ENCODE peak calls at places on chromosomes 2 and 18, in four cellular contexts. W is HS-5, Z is WTC11, F is NCI-H446 treated with DMSO at 0.1 percent for 48 hours. M is an unnamed sample.

GRCh38 chr2:102634831-102635241 is 15.5 kb downstream of the SLC9A2 start:
- DNase-seq in W (no peak), Z (no peak), F (no peak), M (no peak)

GRCh38 chr2:26571316-26571715 is 69.8 kb downstream of the CIB4 start:
- DNase-seq in W (no peak), Z (no peak), F (peak), M (peak)

GRCh38 chr2:96565111-96565510 is 28.6 kb downstream of the ARID5A start:
- DNase-seq in W (no peak), Z (peak), F (no peak), M (no peak)

GRCh38 chr2:234950730-234951385 is 959 bp upstream of the SH3BP4 start:
- DNase-seq in W (no peak), Z (peak), F (no peak), M (peak)

GRCh38 chr18:79789901-79790885 is 7.5 kb upstream of the KCNG2 start:
- DNase-seq in W (no peak), Z (no peak), F (no peak), M (peak)

GRCh38 chr2:64522843-64523428 is 1.2 kb upstream of the AFTPH start:
- DNase-seq in W (peak), Z (no peak), F (peak), M (no peak)

GRCh38 chr2:169963786-169964185 is 136.5 kb downstream of the UBR3 start:
- DNase-seq in W (no peak), Z (no peak), F (no peak), M (no peak)

GRCh38 chr2:238685327-238685709 is 162.6 kb upstream of the TWIST2 start:
- DNase-seq in W (no peak), Z (no peak), F (no peak), M (no peak)

GRCh38 chr2:219689676-219690628 is 62.5 kb downstream of the SLC4A3 start:
- DNase-seq in W (peak), Z (peak), F (no peak), M (no peak)

GRCh38 chr2:113692698-113693428 is 63.6 kb downstream of the SLC35F5 start:
- DNase-seq in W (no peak), Z (no peak), F (no peak), M (no peak)

GRCh38 chr2:96098900-96099590 is 17.3 kb downstream of the ADRA2B start:
- DNase-seq in W (no peak), Z (peak), F (no peak), M (peak)

GRCh38 chr2:237732070-237732469 is 66.5 kb upstream of the RBM44 start:
- DNase-seq in W (no peak), Z (no peak), F (no peak), M (no peak)

GRCh38 chr2:220143336-220143735 is 515.9 kb downstream of the SLC4A3 start:
- DNase-seq in W (peak), Z (no peak), F (no peak), M (no peak)

GRCh38 chr2:218658671-218659257 is 659 bp downstream of the ZNF142 start:
- DNase-seq in W (no peak), Z (peak), F (no peak), M (no peak)

GRCh38 chr2:171811229-171811628 is 82.8 kb downstream of the SLC25A12 start:
- DNase-seq in W (peak), Z (no peak), F (peak), M (no peak)

GRCh38 chr2:112636605-112637288 is 9.0 kb upstream of the SLC20A1 start:
- DNase-seq in W (no peak), Z (no peak), F (no peak), M (no peak)

GRCh38 chr18:73407506-73407905 is 539.7 kb upstream of the NETO1 start:
- DNase-seq in W (no peak), Z (no peak), F (no peak), M (no peak)

GRCh38 chr2:172927381-172928357 is 148.0 kb upstream of the MAP3K20 start:
- DNase-seq in W (no peak), Z (no peak), F (no peak), M (no peak)

GRCh38 chr2:220460257-220460985 is 833.0 kb downstream of the SLC4A3 start:
- DNase-seq in W (no peak), Z (no peak), F (no peak), M (no peak)

GRCh38 chr2:55103039-55103438 is 52.8 kb upstream of the RTN4 start:
- DNase-seq in W (no peak), Z (no peak), F (no peak), M (no peak)

GRCh38 chr18:67300498-67300897 is 216.0 kb downstream of the DSEL start:
- DNase-seq in W (no peak), Z (peak), F (no peak), M (no peak)

GRCh38 chr2:159595410-159596046 is 20.8 kb downstream of the BAZ2B start:
- DNase-seq in W (peak), Z (no peak), F (peak), M (no peak)

GRCh38 chr2:11710632-11711381 is 35.6 kb upstream of the LPIN1 start:
- DNase-seq in W (no peak), Z (no peak), F (peak), M (no peak)

GRCh38 chr2:233059797-233060499 is at the start of gene INPP5D:
- DNase-seq in W (no peak), Z (no peak), F (no peak), M (peak)

GRCh38 chr2:141994066-141994465 is 136.8 kb downstream of the LRP1B start:
- DNase-seq in W (no peak), Z (no peak), F (no peak), M (no peak)

GRCh38 chr2:235563056-235563777 is 69.4 kb downstream of the AGAP1 start:
- DNase-seq in W (no peak), Z (no peak), F (no peak), M (peak)

GRCh38 chr2:169136885-169137534 is 67.6 kb downstream of the DHRS9 start:
- DNase-seq in W (no peak), Z (no peak), F (no peak), M (no peak)

GRCh38 chr18:61865466-61866165 is 27.2 kb downstream of the RNF152 start:
- DNase-seq in W (no peak), Z (no peak), F (no peak), M (no peak)

GRCh38 chr2:98455494-98455976 is 10.9 kb downstream of the INPP4A start:
- DNase-seq in W (no peak), Z (no peak), F (no peak), M (peak)

GRCh38 chr18:76821356-76821874 is 942 bp upstream of the ZNF236 start:
- DNase-seq in W (no peak), Z (no peak), F (no peak), M (no peak)

GRCh38 chr18:61894751-61895524 is 2.1 kb upstream of the RNF152 start:
- DNase-seq in W (no peak), Z (no peak), F (no peak), M (no peak)

GRCh38 chr2:224220581-224221255 is 181.2 kb downstream of the FAM124B start:
- DNase-seq in W (peak), Z (no peak), F (no peak), M (no peak)

GRCh38 chr18:43350176-43350575 is 72.9 kb upstream of the SYT4 start:
- DNase-seq in W (no peak), Z (no peak), F (peak), M (no peak)

GRCh38 chr2:16155351-16156145 is 215.2 kb downstream of the MYCN start:
- DNase-seq in W (no peak), Z (no peak), F (no peak), M (no peak)